ENCODE peak calls at places on chromosome 9, in five cellular contexts. Q is kidney epithelial cell; U is Jurkat, Clone E6-1; I is tibial nerve; J is iPS DF 6.9. T is an unnamed sample.

GRCh38 chr9:80811003-80811402 is 878.3 kb downstream of the TLE1 start:
- DNase-seq in J (no peak), I (no peak), Q (no peak), U (no peak), T (no peak)

GRCh38 chr9:91182831-91183230 is 178.9 kb downstream of the AUH start:
- DNase-seq in J (no peak), Q (no peak), U (no peak), I (no peak), T (no peak)

GRCh38 chr9:89562186-89562814 is 42.5 kb upstream of the GADD45G start:
- DNase-seq in J (no peak), I (no peak), U (no peak), Q (peak), T (no peak)

GRCh38 chr9:5446451-5447236 is 3.7 kb upstream of the CD274 start:
- DNase-seq in I (no peak), U (no peak), J (no peak), Q (no peak), T (no peak)

GRCh38 chr9:114153761-114154596 is 1.4 kb upstream of the COL27A1 start:
- DNase-seq in I (no peak), J (peak), U (no peak), Q (no peak), T (no peak)

GRCh38 chr9:10613413-10613812 is 611 bp upstream of the PTPRD start:
- DNase-seq in I (no peak), Q (no peak), U (no peak), J (no peak), T (no peak)

GRCh38 chr9:36625006-36625600 is 52.4 kb downstream of the MELK start:
- DNase-seq in I (no peak), Q (peak), U (no peak), J (no peak), T (no peak)

GRCh38 chr9:116870566-116870965 is 183.5 kb downstream of the TRIM32 start:
- DNase-seq in J (peak), I (no peak), Q (peak), U (no peak), T (no peak)

GRCh38 chr9:6907772-6908381 is 150.1 kb downstream of the KDM4C start:
- DNase-seq in I (no peak), Q (no peak), U (no peak), J (no peak), T (no peak)

GRCh38 chr9:129283290-129283691 is 105.2 kb upstream of the IER5L start:
- DNase-seq in Q (no peak), J (no peak), U (no peak), I (peak), T (no peak)

GRCh38 chr9:108033976-108034964 is 544.7 kb upstream of the KLF4 start:
- DNase-seq in I (no peak), Q (no peak), J (no peak), U (no peak), T (no peak)

GRCh38 chr9:129451089-129451656 is 169.7 kb downstream of the C9orf50 start:
- DNase-seq in U (no peak), I (no peak), J (no peak), Q (no peak), T (no peak)

GRCh38 chr9:37283730-37284235 is 138.7 kb upstream of the GRHPR start:
- DNase-seq in J (no peak), U (no peak), I (no peak), Q (peak), T (no peak)

GRCh38 chr9:116791314-116791713 is 104.2 kb downstream of the TRIM32 start:
- DNase-seq in J (no peak), I (no peak), Q (no peak), U (no peak), T (no peak)

GRCh38 chr9:130446111-130446861 is 1.5 kb downstream of the ASS1 start:
- DNase-seq in J (no peak), Q (no peak), I (peak), U (no peak), T (no peak)

GRCh38 chr9:112069318-112070169 is 105.6 kb downstream of the SUSD1 start:
- DNase-seq in U (no peak), J (no peak), I (no peak), Q (no peak), T (no peak)

GRCh38 chr9:11235061-11235460 is 622.3 kb upstream of the PTPRD start:
- DNase-seq in U (no peak), I (no peak), Q (no peak), J (no peak), T (no peak)

GRCh38 chr9:14500705-14501104 is 186.8 kb upstream of the NFIB start:
- DNase-seq in J (no peak), U (no peak), I (no peak), Q (no peak), T (no peak)

GRCh38 chr9:5435912-5436311 is 1.8 kb downstream of the PLGRKT start:
- DNase-seq in U (no peak), I (no peak), J (no peak), Q (no peak), T (no peak)

GRCh38 chr9:81536242-81537025 is 152.9 kb downstream of the TLE1 start:
- DNase-seq in I (no peak), U (no peak), J (no peak), Q (no peak), T (no peak)

GRCh38 chr9:130241198-130241535 is 24.4 kb upstream of the HMCN2 start:
- DNase-seq in J (no peak), Q (no peak), I (no peak), U (no peak), T (no peak)

GRCh38 chr9:120482424-120483186 is 97.4 kb downstream of the CDK5RAP2 start:
- DNase-seq in U (no peak), J (no peak), Q (no peak), I (no peak), T (no peak)

GRCh38 chr9:34035656-34036055 is 13.0 kb downstream of the UBAP2 start:
- DNase-seq in U (no peak), I (no peak), J (no peak), Q (no peak), T (no peak)

GRCh38 chr9:98410185-98410697 is 154.8 kb upstream of the TBC1D2 start:
- DNase-seq in U (peak), Q (no peak), J (peak), I (no peak), T (no peak)

GRCh38 chr9:111483419-111483861 is 743 bp downstream of the ECPAS start:
- DNase-seq in Q (no peak), I (peak), J (no peak), U (no peak), T (peak)

GRCh38 chr9:132630811-132631210 is 39.0 kb downstream of the DDX31 start:
- DNase-seq in I (no peak), U (no peak), J (no peak), Q (no peak), T (no peak)

GRCh38 chr9:19935422-19935821 is 146.6 kb upstream of the SLC24A2 start:
- DNase-seq in U (no peak), Q (no peak), J (no peak), I (no peak), T (no peak)

GRCh38 chr9:131449276-131449675 is 53.4 kb upstream of the POMT1 start:
- DNase-seq in J (no peak), U (no peak), Q (no peak), I (no peak), T (no peak)

GRCh38 chr9:98502976-98503325 is 205.8 kb downstream of the GABBR2 start:
- DNase-seq in I (no peak), J (no peak), U (no peak), Q (no peak), T (no peak)

GRCh38 chr9:20508242-20508641 is 114.1 kb downstream of the MLLT3 start:
- DNase-seq in I (no peak), J (no peak), Q (no peak), U (no peak), T (no peak)

GRCh38 chr9:120306561-120306960 is 273.4 kb downstream of the CDK5RAP2 start:
- DNase-seq in U (no peak), J (no peak), I (no peak), Q (no peak), T (no peak)

GRCh38 chr9:100573655-100574260 is 4.1 kb upstream of the CAVIN4 start:
- DNase-seq in U (no peak), Q (no peak), I (no peak), J (no peak), T (no peak)

GRCh38 chr9:131447148-131447547 is 53.3 kb downstream of the PRRC2B start:
- DNase-seq in Q (no peak), I (no peak), U (no peak), J (no peak), T (no peak)

GRCh38 chr9:86046080-86046636 is 53.2 kb downstream of the GOLM1 start:
- DNase-seq in I (no peak), U (no peak), Q (no peak), J (no peak), T (no peak)

DNA sequence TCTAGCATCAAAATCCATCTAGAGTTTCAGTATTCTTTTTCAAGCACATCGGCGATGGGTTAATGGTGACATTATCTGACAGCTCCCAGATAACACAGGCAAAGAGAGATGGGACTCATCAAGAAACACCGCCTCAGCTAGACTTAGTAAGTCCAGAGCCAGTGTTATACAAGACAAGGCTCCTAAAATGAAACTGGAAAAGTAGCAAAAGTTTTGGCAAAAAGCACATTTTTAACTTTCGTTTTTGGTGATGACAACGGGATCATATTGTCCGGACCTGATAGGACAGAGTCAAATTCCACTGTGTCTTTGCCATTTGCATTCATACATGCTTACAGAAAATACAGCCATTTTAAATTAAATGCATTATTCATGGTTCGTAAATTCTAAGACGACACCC is 152.0 kb downstream of the CRB2 start:
- DNase-seq in J (no peak), I (no peak), U (no peak), Q (no peak), T (no peak)
- H3K4me3 ChIP-seq in J (no peak), I (peak), U (no peak), Q (no peak), T (no peak)

DNA sequence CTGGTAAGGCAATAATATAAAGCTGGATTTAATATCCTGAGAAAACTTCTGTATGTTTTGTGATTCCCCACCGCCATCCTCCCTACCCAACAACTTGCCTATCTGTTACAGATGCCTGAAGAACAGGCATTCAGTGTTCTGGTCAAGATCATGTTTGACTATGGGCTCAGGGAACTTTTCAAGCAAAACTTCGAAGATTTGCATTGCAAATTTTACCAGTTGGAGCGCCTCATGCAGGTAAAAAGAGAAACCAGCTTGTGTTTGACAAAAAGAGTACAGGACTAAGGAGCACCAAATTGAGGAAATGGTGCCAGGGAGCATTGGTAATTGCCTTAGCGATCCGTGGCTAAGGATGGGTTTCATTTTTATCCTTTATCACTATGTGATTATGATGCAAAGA is 40.0 kb downstream of the GPR21 start:
- DNase-seq in I (no peak), U (no peak), J (no peak), Q (no peak), T (no peak)
- H3K4me3 ChIP-seq in I (no peak), U (no peak), J (no peak), Q (no peak), T (no peak)

GRCh38 chr9:21590058-21590996 is 108.2 kb upstream of the IFNE start:
- DNase-seq in J (no peak), Q (no peak), U (no peak), I (no peak), T (no peak)
- H3K4me3 ChIP-seq in J (no peak), Q (peak), U (no peak), I (no peak), T (no peak)

GRCh38 chr9:134655101-134655500 is 13.5 kb downstream of the COL5A1 start:
- DNase-seq in U (no peak), I (no peak), Q (no peak), J (no peak), T (no peak)
- H3K4me3 ChIP-seq in U (no peak), I (no peak), Q (no peak), J (no peak), T (no peak)

GRCh38 chr9:105259274-105259673 is 14.8 kb downstream of the SLC44A1 start:
- DNase-seq in I (no peak), U (no peak), Q (no peak), J (no peak), T (no peak)
- H3K4me3 ChIP-seq in I (no peak), U (no peak), Q (no peak), J (no peak), T (no peak)

GRCh38 chr9:137053944-137054931 is at the start of gene ENTPD2:
- DNase-seq in U (no peak), J (no peak), I (no peak), Q (no peak), T (peak)
- H3K4me3 ChIP-seq in U (no peak), J (peak), I (peak), Q (peak), T (no peak)

GRCh38 chr9:1335174-1335573 is 285.0 kb downstream of the DMRT2 start:
- DNase-seq in Q (no peak), U (no peak), J (no peak), I (no peak), T (no peak)

GRCh38 chr9:1331546-1331945 is 281.4 kb downstream of the DMRT2 start:
- DNase-seq in J (no peak), Q (no peak), I (no peak), U (no peak), T (no peak)

GRCh38 chr9:1332161-1332560 is 282.0 kb downstream of the DMRT2 start:
- DNase-seq in Q (no peak), I (no peak), U (no peak), J (no peak), T (no peak)

GRCh38 chr9:1337169-1337568 is 287.0 kb downstream of the DMRT2 start:
- DNase-seq in J (no peak), I (no peak), U (no peak), Q (no peak), T (no peak)
- H3K4me3 ChIP-seq in J (no peak), I (no peak), U (no peak), Q (no peak), T (no peak)

DNA sequence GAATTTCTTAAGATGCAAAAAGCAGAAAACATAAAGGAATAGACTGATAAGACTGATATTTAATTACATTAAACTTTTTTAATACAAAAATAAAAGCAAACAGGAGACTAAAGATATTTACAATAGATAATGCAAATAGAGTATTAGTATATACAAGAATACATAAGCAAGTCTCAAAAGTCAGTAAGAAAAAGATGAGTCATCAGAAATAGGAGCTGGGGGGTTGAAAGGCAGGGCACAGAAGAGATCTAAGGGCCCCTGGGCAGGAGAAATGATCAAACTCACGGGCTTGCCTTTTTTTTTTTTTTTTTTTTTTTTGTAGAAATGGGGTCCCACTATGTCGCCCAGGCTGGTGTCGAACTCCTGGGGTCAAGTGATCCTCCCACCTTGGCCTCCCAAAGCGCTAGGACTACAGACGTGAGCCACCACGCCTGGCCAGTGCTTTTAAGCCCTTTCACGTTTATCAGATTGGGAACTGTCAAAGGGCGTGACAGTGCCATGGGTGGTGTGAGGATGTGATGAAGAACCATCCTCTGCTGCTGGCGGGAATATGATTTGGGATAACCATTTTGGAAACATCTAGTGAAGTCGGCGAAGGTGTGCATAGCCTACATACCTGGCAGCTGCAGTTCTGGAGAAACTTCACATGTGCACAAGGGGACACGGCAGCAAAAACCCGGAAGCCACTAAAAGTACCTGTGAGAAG is 126.1 kb downstream of the CACNA1B start:
- DNase-seq in J (no peak), I (no peak), Q (no peak), U (no peak), T (no peak)
- H3K4me3 ChIP-seq in J (no peak), I (no peak), Q (no peak), U (no peak), T (no peak)

DNA sequence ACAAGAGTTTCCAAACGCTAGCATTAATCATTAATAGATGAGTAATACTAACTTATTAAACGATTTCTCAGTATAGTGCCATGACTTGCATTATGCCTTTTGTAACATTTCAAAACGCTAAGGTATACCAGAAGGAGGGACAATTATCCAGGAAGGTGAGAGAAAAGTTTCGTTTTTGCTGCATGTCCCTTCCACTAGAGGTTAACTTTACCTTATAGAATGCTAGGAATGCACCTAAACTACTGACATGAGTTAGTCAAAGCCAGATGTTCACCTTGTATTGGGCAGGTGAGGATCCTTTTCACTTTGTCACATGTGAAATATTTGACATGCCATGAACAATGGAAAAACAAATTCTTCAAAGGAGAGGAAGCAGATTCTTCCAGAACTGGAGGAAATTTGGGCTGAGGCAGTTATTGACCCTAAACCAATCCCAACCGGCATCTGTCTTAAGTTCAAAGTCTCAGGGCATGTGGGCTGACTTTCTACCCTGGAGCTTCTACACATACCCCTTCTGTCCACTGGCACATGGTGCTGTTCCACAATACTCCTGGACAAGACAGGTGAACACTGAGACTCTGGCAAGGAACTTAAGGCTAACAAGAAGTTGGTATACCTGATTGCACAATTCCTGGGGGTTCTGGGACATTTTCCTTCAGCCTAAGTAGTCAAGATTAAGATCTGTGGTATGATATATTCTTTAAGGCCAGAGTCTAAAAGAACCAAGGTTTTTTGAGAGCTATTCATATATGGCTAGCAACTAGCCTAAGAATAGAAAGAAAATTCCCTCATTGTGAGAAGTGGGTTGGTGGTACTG is 2.5 kb downstream of the VLDLR start:
- DNase-seq in U (no peak), Q (no peak), I (no peak), J (no peak), T (no peak)
- H3K4me3 ChIP-seq in U (no peak), Q (peak), I (peak), J (no peak), T (no peak)

GRCh38 chr9:1083325-1083913 is 33.3 kb downstream of the DMRT2 start:
- DNase-seq in U (no peak), J (no peak), Q (no peak), I (peak), T (no peak)
- H3K4me3 ChIP-seq in U (no peak), J (no peak), Q (peak), I (peak), T (no peak)